ENCODE peak calls at places on chromosomes 2 and 18, in seven cellular contexts. One of them, this sample, is unnamed.

GRCh38 chr2:6864938-6865345 is 765 bp downstream of the CMPK2 start:
- DNase-seq in sigmoid colon: peak; percentile 68
- DNase-seq in CD8-positive, alpha-beta memory T cell: peak; percentile 55
- DNase-seq in heart right ventricle: peak; percentile 53
- DNase-seq in left lung: peak; percentile 86
- DNase-seq in tibial artery: peak; percentile 69
- DNase-seq in A549: peak; percentile 11
- DNase-seq in this sample: peak; percentile 53

GRCh38 chr2:63861220-63861822 is 19.6 kb downstream of the UGP2 start:
- DNase-seq in sigmoid colon: peak; percentile 75
- DNase-seq in left lung: no peak
- DNase-seq in CD8-positive, alpha-beta memory T cell: peak; percentile 64
- DNase-seq in tibial artery: peak; percentile 69
- DNase-seq in A549: peak; percentile 77
- DNase-seq in heart right ventricle: no peak
- DNase-seq in this sample: no peak

GRCh38 chr2:28896906-28897305 is 2.4 kb downstream of the WDR43 start:
- DNase-seq in heart right ventricle: no peak
- DNase-seq in sigmoid colon: no peak
- DNase-seq in left lung: no peak
- DNase-seq in A549: peak; percentile 36
- DNase-seq in tibial artery: no peak
- DNase-seq in CD8-positive, alpha-beta memory T cell: no peak
- DNase-seq in this sample: no peak

GRCh38 chr2:157364257-157364974 is 38.8 kb upstream of the ERMN start:
- DNase-seq in CD8-positive, alpha-beta memory T cell: no peak
- DNase-seq in heart right ventricle: no peak
- DNase-seq in tibial artery: no peak
- DNase-seq in left lung: no peak
- DNase-seq in A549: no peak
- DNase-seq in sigmoid colon: no peak
- DNase-seq in this sample: no peak

GRCh38 chr2:96564563-96564962 is 28.0 kb downstream of the ARID5A start:
- DNase-seq in left lung: no peak
- DNase-seq in CD8-positive, alpha-beta memory T cell: no peak
- DNase-seq in A549: no peak
- DNase-seq in tibial artery: no peak
- DNase-seq in sigmoid colon: no peak
- DNase-seq in heart right ventricle: no peak
- DNase-seq in this sample: no peak

GRCh38 chr18:67710639-67711038 is 194.1 kb upstream of the DSEL start:
- DNase-seq in left lung: no peak
- DNase-seq in heart right ventricle: no peak
- DNase-seq in A549: peak; percentile 13
- DNase-seq in sigmoid colon: no peak
- DNase-seq in tibial artery: no peak
- DNase-seq in CD8-positive, alpha-beta memory T cell: no peak
- DNase-seq in this sample: no peak

GRCh38 chr18:3983351-3983969 is 471.6 kb downstream of the DLGAP1 start:
- DNase-seq in left lung: no peak
- DNase-seq in CD8-positive, alpha-beta memory T cell: no peak
- DNase-seq in tibial artery: no peak
- DNase-seq in A549: peak; percentile 84
- DNase-seq in sigmoid colon: no peak
- DNase-seq in heart right ventricle: no peak
- DNase-seq in this sample: no peak

GRCh38 chr2:168539945-168540344 is 83.9 kb downstream of the CERS6 start:
- DNase-seq in tibial artery: no peak
- DNase-seq in A549: no peak
- DNase-seq in left lung: no peak
- DNase-seq in CD8-positive, alpha-beta memory T cell: no peak
- DNase-seq in heart right ventricle: no peak
- DNase-seq in sigmoid colon: no peak
- DNase-seq in this sample: no peak

GRCh38 chr2:99777266-99777640 is 287.4 kb upstream of the REV1 start:
- DNase-seq in A549: no peak
- DNase-seq in tibial artery: no peak
- DNase-seq in left lung: no peak
- DNase-seq in CD8-positive, alpha-beta memory T cell: no peak
- DNase-seq in heart right ventricle: no peak
- DNase-seq in sigmoid colon: no peak
- DNase-seq in this sample: no peak

GRCh38 chr18:45772081-45772480 is 48.1 kb downstream of the SLC14A1 start:
- DNase-seq in CD8-positive, alpha-beta memory T cell: no peak
- DNase-seq in heart right ventricle: no peak
- DNase-seq in A549: no peak
- DNase-seq in left lung: no peak
- DNase-seq in sigmoid colon: no peak
- DNase-seq in tibial artery: no peak
- DNase-seq in this sample: no peak

GRCh38 chr2:109346601-109347228 is 217.7 kb downstream of the SH3RF3 start:
- DNase-seq in A549: no peak
- DNase-seq in left lung: no peak
- DNase-seq in sigmoid colon: no peak
- DNase-seq in tibial artery: no peak
- DNase-seq in CD8-positive, alpha-beta memory T cell: no peak
- DNase-seq in heart right ventricle: no peak
- DNase-seq in this sample: no peak

GRCh38 chr18:54382076-54382475 is 24.4 kb downstream of the C18orf54 start:
- DNase-seq in CD8-positive, alpha-beta memory T cell: no peak
- DNase-seq in sigmoid colon: no peak
- DNase-seq in heart right ventricle: no peak
- DNase-seq in tibial artery: no peak
- DNase-seq in left lung: no peak
- DNase-seq in A549: no peak
- DNase-seq in this sample: no peak

GRCh38 chr2:230934291-230935131 is 9.5 kb upstream of the GPR55 start:
- DNase-seq in CD8-positive, alpha-beta memory T cell: no peak
- DNase-seq in A549: no peak
- DNase-seq in sigmoid colon: no peak
- DNase-seq in heart right ventricle: no peak
- DNase-seq in left lung: no peak
- DNase-seq in tibial artery: no peak
- DNase-seq in this sample: no peak

GRCh38 chr2:240142859-240143258 is 2.4 kb upstream of the OTOS start:
- DNase-seq in CD8-positive, alpha-beta memory T cell: peak; percentile 34
- DNase-seq in sigmoid colon: peak; percentile 38
- DNase-seq in A549: no peak
- DNase-seq in tibial artery: no peak
- DNase-seq in left lung: peak; percentile 50
- DNase-seq in heart right ventricle: no peak
- DNase-seq in this sample: no peak

GRCh38 chr2:105802587-105802986 is 57.9 kb downstream of the NCK2 start:
- DNase-seq in sigmoid colon: no peak
- DNase-seq in left lung: no peak
- DNase-seq in tibial artery: no peak
- DNase-seq in A549: no peak
- DNase-seq in heart right ventricle: no peak
- DNase-seq in CD8-positive, alpha-beta memory T cell: peak; percentile 80
- DNase-seq in this sample: no peak

GRCh38 chr2:171513719-171514160 is 8.5 kb upstream of the CYBRD1 start:
- DNase-seq in CD8-positive, alpha-beta memory T cell: no peak
- DNase-seq in A549: no peak
- DNase-seq in heart right ventricle: no peak
- DNase-seq in left lung: no peak
- DNase-seq in tibial artery: no peak
- DNase-seq in sigmoid colon: no peak
- DNase-seq in this sample: no peak

GRCh38 chr18:74353169-74353775 is 37.6 kb downstream of the C18orf63 start:
- DNase-seq in left lung: no peak
- DNase-seq in sigmoid colon: peak; percentile 78
- DNase-seq in tibial artery: peak; percentile 80
- DNase-seq in CD8-positive, alpha-beta memory T cell: peak; percentile 72
- DNase-seq in A549: peak; percentile 61
- DNase-seq in heart right ventricle: peak; percentile 23
- DNase-seq in this sample: peak; percentile 63

GRCh38 chr2:74507926-74508520 is 528 bp upstream of the PCGF1 start:
- DNase-seq in tibial artery: peak; percentile 65
- DNase-seq in sigmoid colon: no peak
- DNase-seq in heart right ventricle: peak; percentile 30
- DNase-seq in CD8-positive, alpha-beta memory T cell: no peak
- DNase-seq in left lung: no peak
- DNase-seq in A549: no peak
- DNase-seq in this sample: peak; percentile 35

GRCh38 chr18:1541478-1541877 is 636.8 kb downstream of the ADCYAP1 start:
- DNase-seq in A549: no peak
- DNase-seq in sigmoid colon: no peak
- DNase-seq in heart right ventricle: no peak
- DNase-seq in tibial artery: no peak
- DNase-seq in CD8-positive, alpha-beta memory T cell: no peak
- DNase-seq in left lung: no peak
- DNase-seq in this sample: no peak

GRCh38 chr2:128630974-128631697 is 312.5 kb upstream of the HS6ST1 start:
- DNase-seq in CD8-positive, alpha-beta memory T cell: no peak
- DNase-seq in heart right ventricle: no peak
- DNase-seq in sigmoid colon: peak; percentile 24
- DNase-seq in A549: no peak
- DNase-seq in tibial artery: peak; percentile 53
- DNase-seq in left lung: no peak
- DNase-seq in this sample: peak; percentile 28

GRCh38 chr2:103808814-103809213 is 1045.1 kb upstream of the POU3F3 start:
- DNase-seq in left lung: no peak
- DNase-seq in CD8-positive, alpha-beta memory T cell: no peak
- DNase-seq in heart right ventricle: no peak
- DNase-seq in tibial artery: no peak
- DNase-seq in A549: no peak
- DNase-seq in sigmoid colon: no peak
- DNase-seq in this sample: no peak

GRCh38 chr2:124034265-124034664 is 9.2 kb downstream of the CNTNAP5 start:
- DNase-seq in CD8-positive, alpha-beta memory T cell: no peak
- DNase-seq in sigmoid colon: no peak
- DNase-seq in A549: no peak
- DNase-seq in tibial artery: no peak
- DNase-seq in heart right ventricle: no peak
- DNase-seq in left lung: no peak
- DNase-seq in this sample: no peak

GRCh38 chr18:22831441-22831904 is 101.7 kb upstream of the RBBP8 start:
- DNase-seq in sigmoid colon: no peak
- DNase-seq in left lung: no peak
- DNase-seq in CD8-positive, alpha-beta memory T cell: no peak
- DNase-seq in A549: peak; percentile 31
- DNase-seq in heart right ventricle: no peak
- DNase-seq in tibial artery: no peak
- DNase-seq in this sample: no peak

GRCh38 chr2:62199392-62200125 is 3.6 kb downstream of the B3GNT2 start:
- DNase-seq in A549: no peak
- DNase-seq in sigmoid colon: no peak
- DNase-seq in CD8-positive, alpha-beta memory T cell: no peak
- DNase-seq in left lung: no peak
- DNase-seq in heart right ventricle: no peak
- DNase-seq in tibial artery: no peak
- DNase-seq in this sample: no peak

GRCh38 chr2:70145851-70146739 is 44.7 kb downstream of the C2orf42 start:
- DNase-seq in A549: no peak
- DNase-seq in CD8-positive, alpha-beta memory T cell: peak; percentile 56
- DNase-seq in heart right ventricle: no peak
- DNase-seq in tibial artery: no peak
- DNase-seq in sigmoid colon: no peak
- DNase-seq in left lung: no peak
- DNase-seq in this sample: no peak

GRCh38 chr2:14303366-14304115 is 329.0 kb upstream of the LRATD1 start:
- DNase-seq in A549: no peak
- DNase-seq in left lung: no peak
- DNase-seq in heart right ventricle: no peak
- DNase-seq in CD8-positive, alpha-beta memory T cell: no peak
- DNase-seq in tibial artery: no peak
- DNase-seq in sigmoid colon: no peak
- DNase-seq in this sample: no peak

GRCh38 chr2:176096986-176097819 is 2.4 kb upstream of the HOXD12 start:
- DNase-seq in left lung: peak; percentile 86
- DNase-seq in CD8-positive, alpha-beta memory T cell: peak; percentile 62
- DNase-seq in tibial artery: no peak
- DNase-seq in heart right ventricle: peak; percentile 63
- DNase-seq in A549: peak; percentile 84
- DNase-seq in sigmoid colon: peak; percentile 92
- DNase-seq in this sample: peak; percentile 32

GRCh38 chr2:28161466-28161865 is 231.2 kb upstream of the FOSL2 start:
- DNase-seq in sigmoid colon: no peak
- DNase-seq in A549: no peak
- DNase-seq in left lung: no peak
- DNase-seq in heart right ventricle: no peak
- DNase-seq in CD8-positive, alpha-beta memory T cell: no peak
- DNase-seq in tibial artery: no peak
- DNase-seq in this sample: no peak

GRCh38 chr2:232476045-232476444 is 11.6 kb downstream of the ECEL1 start:
- DNase-seq in sigmoid colon: peak; percentile 29
- DNase-seq in A549: no peak
- DNase-seq in tibial artery: peak; percentile 28
- DNase-seq in heart right ventricle: no peak
- DNase-seq in left lung: no peak
- DNase-seq in CD8-positive, alpha-beta memory T cell: no peak
- DNase-seq in this sample: no peak

GRCh38 chr2:85585781-85586105 is 1.5 kb downstream of the VAMP5 start:
- DNase-seq in tibial artery: no peak
- DNase-seq in A549: no peak
- DNase-seq in sigmoid colon: no peak
- DNase-seq in left lung: no peak
- DNase-seq in heart right ventricle: no peak
- DNase-seq in CD8-positive, alpha-beta memory T cell: no peak
- DNase-seq in this sample: no peak
- H3K4me3 ChIP-seq in tibial artery: peak overlapping the region; percentile 83
- H3K4me3 ChIP-seq in A549: no peak overlapping the region
- H3K4me3 ChIP-seq in sigmoid colon: peak overlapping the region; percentile 79
- H3K4me3 ChIP-seq in left lung: no peak overlapping the region
- H3K4me3 ChIP-seq in heart right ventricle: peak overlapping the region; percentile 83
- H3K4me3 ChIP-seq in CD8-positive, alpha-beta memory T cell: no peak overlapping the region
- H3K4me3 ChIP-seq in this sample: peak overlapping the region; percentile 65

GRCh38 chr2:16218651-16219050 is 278.3 kb downstream of the MYCN start:
- DNase-seq in A549: peak; percentile 29
- DNase-seq in tibial artery: peak; percentile 16
- DNase-seq in sigmoid colon: no peak
- DNase-seq in CD8-positive, alpha-beta memory T cell: no peak
- DNase-seq in heart right ventricle: no peak
- DNase-seq in left lung: no peak
- DNase-seq in this sample: no peak
- H3K9me3 ChIP-seq in A549: no peaks in the 10 kb centered on the region
- H3K9me3 ChIP-seq in tibial artery: no peaks in the 10 kb centered on the region
- H3K9me3 ChIP-seq in sigmoid colon: no peaks in the 10 kb centered on the region
- H3K9me3 ChIP-seq in CD8-positive, alpha-beta memory T cell: no peaks in the 10 kb centered on the region
- H3K9me3 ChIP-seq in heart right ventricle: no peaks in the 10 kb centered on the region
- H3K9me3 ChIP-seq in left lung: no peaks in the 10 kb centered on the region
- H3K9me3 ChIP-seq in this sample: no peaks in the 10 kb centered on the region

DNA sequence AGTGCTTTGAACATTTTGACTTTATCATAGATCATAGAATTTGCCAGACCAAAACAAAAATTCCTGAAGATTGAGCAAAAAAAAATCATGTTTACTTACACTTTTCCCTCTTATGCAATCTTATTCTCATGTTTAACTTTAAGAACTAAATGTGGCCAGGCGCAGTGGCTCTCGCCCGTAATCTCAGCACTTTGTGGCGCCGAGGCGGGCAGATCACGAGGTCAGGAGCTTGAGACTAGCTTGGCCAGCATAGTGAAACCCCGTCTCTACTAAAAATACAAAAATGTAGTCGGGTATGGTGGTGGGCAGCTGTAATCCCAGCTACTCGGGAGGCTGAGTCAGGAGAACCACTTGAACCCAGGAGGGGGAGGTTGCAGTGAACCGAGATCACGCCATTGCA is 227.9 kb upstream of the KYNU start:
- DNase-seq in tibial artery: no peak
- DNase-seq in A549: no peak
- DNase-seq in left lung: peak; percentile 40
- DNase-seq in heart right ventricle: no peak
- DNase-seq in CD8-positive, alpha-beta memory T cell: peak; percentile 32
- DNase-seq in sigmoid colon: no peak
- DNase-seq in this sample: no peak
- H3K4me3 ChIP-seq in tibial artery: no peak overlapping the region
- H3K4me3 ChIP-seq in A549: no peak overlapping the region
- H3K4me3 ChIP-seq in left lung: no peak overlapping the region
- H3K4me3 ChIP-seq in heart right ventricle: no peak overlapping the region
- H3K4me3 ChIP-seq in CD8-positive, alpha-beta memory T cell: no peak overlapping the region
- H3K4me3 ChIP-seq in sigmoid colon: no peak overlapping the region
- H3K4me3 ChIP-seq in this sample: no peak overlapping the region

GRCh38 chr18:14925281-14925709 is 177.3 kb downstream of the ANKRD30B start:
- DNase-seq in A549: no peak
- DNase-seq in CD8-positive, alpha-beta memory T cell: no peak
- DNase-seq in tibial artery: no peak
- DNase-seq in heart right ventricle: no peak
- DNase-seq in sigmoid colon: no peak
- DNase-seq in left lung: no peak
- DNase-seq in this sample: no peak
- H3K9me3 ChIP-seq in A549: no peaks in the 10 kb centered on the region
- H3K9me3 ChIP-seq in CD8-positive, alpha-beta memory T cell: no peaks in the 10 kb centered on the region
- H3K9me3 ChIP-seq in tibial artery: no peaks in the 10 kb centered on the region
- H3K9me3 ChIP-seq in heart right ventricle: no peaks in the 10 kb centered on the region
- H3K9me3 ChIP-seq in sigmoid colon: no peaks in the 10 kb centered on the region
- H3K9me3 ChIP-seq in left lung: no peaks in the 10 kb centered on the region
- H3K9me3 ChIP-seq in this sample: no peaks in the 10 kb centered on the region